ENCODE peak calls at places on chromosomes 12 and 14, in five cellular contexts. K is cardiac muscle cell; D is CD4-positive, CD25-positive, alpha-beta regulatory T cell; W is SK-N-SH; Q is upper lobe of left lung. G is an unnamed sample.

GRCh38 chr12:2960432-2960956 is 1.3 kb downstream of the TEAD4 start:
- DNase-seq in W (no peak), D (no peak), K (no peak), Q (no peak), G (no peak)

GRCh38 chr14:105084741-105085571 is 19.7 kb upstream of the GPR132 start:
- DNase-seq in Q (no peak), D (no peak), K (no peak), W (no peak), G (no peak)

GRCh38 chr12:99914206-99914605 is 70.5 kb downstream of the ANKS1B start:
- DNase-seq in W (no peak), Q (no peak), K (no peak), D (no peak), G (no peak)

GRCh38 chr12:52202361-52203078 is 10.7 kb upstream of the KRT80 start:
- DNase-seq in D (no peak), K (peak), W (no peak), Q (no peak), G (no peak)

GRCh38 chr14:91369628-91370445 is 47.8 kb downstream of the CCDC88C start:
- DNase-seq in K (no peak), D (no peak), Q (no peak), W (no peak), G (peak)

GRCh38 chr14:100674897-100675618 is 51.6 kb upstream of the DLK1 start:
- DNase-seq in D (no peak), W (peak), Q (no peak), K (no peak), G (no peak)

GRCh38 chr14:99502989-99503421 is 21.8 kb downstream of the CCNK start:
- DNase-seq in W (no peak), K (no peak), D (no peak), Q (no peak), G (no peak)

GRCh38 chr14:95510804-95511203 is 5.6 kb downstream of the SYNE3 start:
- DNase-seq in Q (no peak), W (no peak), D (no peak), K (no peak), G (no peak)

GRCh38 chr12:69284131-69284530 is 44.8 kb downstream of the CPSF6 start:
- DNase-seq in Q (peak), W (peak), K (peak), D (no peak), G (no peak)

GRCh38 chr14:100114109-100114765 is 45.2 kb downstream of the DEGS2 start:
- DNase-seq in Q (peak), K (no peak), D (no peak), W (no peak), G (no peak)

GRCh38 chr12:109764123-109764522 is 50.5 kb downstream of the FAM222A start:
- DNase-seq in D (no peak), Q (no peak), K (no peak), W (peak), G (no peak)

GRCh38 chr12:69898236-69898635 is 73.2 kb downstream of the MYRFL start:
- DNase-seq in Q (no peak), K (peak), D (no peak), W (no peak), G (no peak)

GRCh38 chr14:51304428-51304827 is 64.4 kb downstream of the TMX1 start:
- DNase-seq in Q (no peak), D (no peak), K (peak), W (no peak), G (no peak)

GRCh38 chr12:47954058-47954457 is 9.3 kb upstream of the TMEM106C start:
- DNase-seq in W (no peak), K (no peak), Q (peak), D (no peak), G (no peak)

GRCh38 chr12:19035552-19035951 is 94.0 kb upstream of the PLEKHA5 start:
- DNase-seq in W (no peak), K (peak), D (no peak), Q (no peak), G (no peak)

GRCh38 chr14:90781344-90781761 is 34.9 kb downstream of the TTC7B start:
- DNase-seq in D (no peak), K (peak), Q (no peak), W (no peak), G (no peak)

GRCh38 chr12:92654929-92655328 is 47.9 kb upstream of the PLEKHG7 start:
- DNase-seq in W (no peak), K (peak), D (no peak), Q (no peak), G (no peak)

GRCh38 chr12:131066207-131066885 is 112.6 kb downstream of the ADGRD1 start:
- DNase-seq in D (no peak), K (no peak), W (no peak), Q (peak), G (no peak)

GRCh38 chr14:102644523-102644922 is 52.1 kb downstream of the RCOR1 start:
- DNase-seq in D (no peak), K (no peak), Q (no peak), W (no peak), G (no peak)

GRCh38 chr12:87038098-87038497 is 781.9 kb upstream of the MGAT4C start:
- DNase-seq in W (no peak), D (no peak), Q (no peak), K (no peak), G (no peak)

GRCh38 chr12:71671311-71671710 is 7.2 kb downstream of the THAP2 start:
- DNase-seq in W (no peak), K (no peak), D (no peak), Q (no peak), G (no peak)

GRCh38 chr14:45891417-45892080 is 638.5 kb upstream of the MIS18BP1 start:
- DNase-seq in K (no peak), Q (peak), D (no peak), W (no peak), G (no peak)

GRCh38 chr12:89701606-89702206 is 6.9 kb downstream of the ATP2B1 start:
- DNase-seq in Q (no peak), W (no peak), K (no peak), D (no peak), G (no peak)

GRCh38 chr12:93592641-93593396 is 20.3 kb downstream of the SOCS2 start:
- DNase-seq in Q (no peak), D (no peak), W (no peak), K (no peak), G (no peak)

GRCh38 chr12:66066071-66066928 is 64.2 kb downstream of the LLPH start:
- DNase-seq in W (no peak), D (no peak), K (peak), Q (no peak), G (no peak)

GRCh38 chr12:15978431-15978950 is 67.4 kb downstream of the DERA start:
- DNase-seq in Q (no peak), D (no peak), W (no peak), K (peak), G (no peak)

GRCh38 chr12:89016970-89017778 is 335.1 kb downstream of the DUSP6 start:
- DNase-seq in K (peak), Q (peak), D (peak), W (peak), G (peak)

GRCh38 chr12:62194616-62195015 is 65.6 kb upstream of the USP15 start:
- DNase-seq in K (peak), D (no peak), Q (no peak), W (no peak), G (no peak)

GRCh38 chr12:22598763-22599161 is 26.2 kb upstream of the ETNK1 start:
- DNase-seq in D (no peak), W (no peak), Q (no peak), K (no peak), G (no peak)

GRCh38 chr12:47757360-47757839 is 1.3 kb downstream of the RAPGEF3 start:
- DNase-seq in W (no peak), D (no peak), Q (no peak), K (no peak), G (no peak)

GRCh38 chr14:76768201-76768656 is 7.0 kb downstream of the VASH1 start:
- DNase-seq in K (peak), D (no peak), W (peak), Q (peak), G (peak)
- H3K27ac ChIP-seq in K (peak), D (peak), W (no peak), Q (peak), G (peak)

GRCh38 chr12:123141615-123142517 is 9.0 kb downstream of the PITPNM2 start:
- DNase-seq in Q (no peak), W (no peak), K (peak), D (no peak), G (no peak)

GRCh38 chr12:123143753-123144461 is 7.0 kb downstream of the PITPNM2 start:
- DNase-seq in K (no peak), Q (no peak), D (no peak), W (no peak), G (no peak)

GRCh38 chr12:123142948-123143752 is 7.7 kb downstream of the PITPNM2 start:
- DNase-seq in W (no peak), Q (no peak), K (no peak), D (no peak), G (no peak)

GRCh38 chr12:123140675-123141614 is 9.9 kb downstream of the PITPNM2 start:
- DNase-seq in W (no peak), K (no peak), D (no peak), Q (no peak), G (no peak)

GRCh38 chr12:123142518-123142840 is 8.4 kb downstream of the PITPNM2 start:
- DNase-seq in K (no peak), Q (no peak), W (no peak), D (no peak), G (no peak)
- H3K4me3 ChIP-seq in K (no peak), Q (no peak), W (no peak), D (no peak), G (no peak)

GRCh38 chr12:6120796-6121473 is 3.5 kb downstream of the VWF start:
- DNase-seq in Q (no peak), W (no peak), D (no peak), K (no peak), G (no peak)
- H3K27ac ChIP-seq in Q (peak), W (no peak), D (no peak), K (no peak), G (no peak)

DNA sequence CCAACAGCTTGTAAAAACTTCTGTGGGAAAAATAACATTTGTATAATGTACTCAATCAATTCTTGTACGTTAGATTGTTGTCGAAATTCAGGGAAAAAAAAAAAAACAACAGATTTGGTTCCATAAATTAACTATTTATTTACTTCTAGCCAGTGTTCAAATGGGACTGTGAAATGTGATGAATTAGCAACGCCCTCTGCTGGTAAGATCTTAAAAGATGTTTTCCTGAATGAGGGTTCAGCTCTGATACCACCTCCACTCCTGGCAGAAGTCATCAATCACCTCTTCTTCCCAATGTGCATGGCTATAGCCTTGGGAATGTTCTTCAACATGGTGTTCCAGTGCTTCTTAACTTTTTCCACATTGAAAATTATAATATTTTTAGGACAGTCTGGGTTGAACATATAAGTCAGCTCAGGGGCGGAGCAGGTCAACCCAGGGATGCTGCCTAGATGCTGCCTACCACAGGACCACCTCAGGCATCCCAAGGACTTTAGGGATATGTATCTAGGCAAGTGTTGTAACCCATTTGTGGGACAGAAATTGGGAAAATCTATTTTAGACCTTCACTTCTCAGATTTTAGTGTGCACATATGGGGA is 170.7 kb downstream of the OTOGL start:
- DNase-seq in Q (no peak), D (peak), W (peak), K (peak), G (no peak)
- H3K4me3 ChIP-seq in Q (no peak), D (no peak), W (no peak), K (no peak), G (no peak)

GRCh38 chr14:59354666-59355065 is 110.5 kb downstream of the GPR135 start:
- DNase-seq in D (no peak), K (peak), W (no peak), Q (no peak), G (no peak)

GRCh38 chr14:59356783-59357182 is 108.4 kb downstream of the GPR135 start:
- DNase-seq in Q (no peak), W (no peak), D (no peak), K (no peak), G (no peak)

GRCh38 chr14:59358105-59358504 is 107.1 kb downstream of the GPR135 start:
- DNase-seq in D (no peak), K (peak), W (peak), Q (no peak), G (no peak)

GRCh38 chr14:59355101-59355500 is 110.1 kb downstream of the GPR135 start:
- DNase-seq in W (no peak), Q (no peak), K (no peak), D (no peak), G (no peak)

GRCh38 chr14:59356298-59356697 is 108.9 kb downstream of the GPR135 start:
- DNase-seq in W (no peak), D (no peak), K (no peak), Q (no peak), G (no peak)
- H3K27ac ChIP-seq in W (no peak), D (no peak), K (peak), Q (no peak), G (no peak)

DNA sequence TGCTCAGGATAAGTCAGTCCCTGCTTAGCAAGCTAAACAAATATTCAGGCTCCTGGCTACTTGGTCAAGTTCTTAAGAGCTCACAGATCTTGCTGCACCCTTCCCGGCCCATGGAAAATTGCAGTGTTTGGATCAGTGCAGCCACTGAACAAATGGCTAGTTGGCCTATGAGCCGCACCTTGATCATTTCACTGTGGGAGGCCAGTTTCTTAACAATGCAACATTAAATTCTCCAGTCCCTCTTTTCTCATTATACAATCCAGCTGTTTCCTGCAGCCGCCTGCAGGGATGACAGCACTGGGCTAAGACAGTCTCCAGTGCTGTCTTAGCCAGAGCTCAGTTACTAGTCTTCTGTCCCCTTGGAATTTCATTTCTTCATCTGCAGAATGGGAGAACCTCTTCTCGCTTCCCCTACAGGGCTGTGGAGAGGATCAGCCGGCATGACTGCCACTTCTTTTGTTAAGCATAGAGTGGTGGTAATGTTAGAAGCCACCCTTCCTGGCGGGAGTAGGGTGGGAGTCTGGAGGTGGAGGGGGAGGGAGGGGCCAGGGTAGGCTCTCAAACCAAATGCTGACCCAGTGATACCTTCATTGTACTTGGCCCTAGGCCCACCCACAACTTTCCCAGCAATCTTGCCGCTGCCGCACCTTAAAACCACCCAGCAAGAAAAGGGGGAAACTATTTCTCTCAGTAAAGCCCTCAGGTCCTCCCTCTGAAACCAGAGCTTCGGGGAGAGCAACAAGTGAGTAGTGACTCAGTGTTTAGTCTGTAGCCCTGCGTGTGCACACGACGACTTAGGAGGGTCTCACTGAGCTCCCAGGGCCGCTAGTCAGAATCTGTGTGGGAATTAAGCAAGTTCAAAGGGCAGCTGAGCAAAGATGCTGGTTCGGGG is 145.7 kb downstream of the NUAK1 start:
- DNase-seq in W (no peak), D (no peak), Q (no peak), K (peak), G (no peak)
- H3K4me3 ChIP-seq in W (no peak), D (no peak), Q (no peak), K (no peak), G (no peak)

G was measured in CD4-positive, alpha-beta memory T cell.